ENCODE peak calls at places on chromosomes 11 and 22, in seven cellular contexts. K is HCT116, O is right cardiac atrium, F is endothelial cell of umbilical vein, W is GM23248, X is left ventricle myocardium inferior, B is lower lobe of right lung. J is an unnamed sample. For H3K4me1, the result is how much of the 10 kb centered on the place peaks cover.

GRCh38 chr22:28882545-28882877 is 861 bp upstream of the ZNRF3 start:
- DNase-seq in F (no peak), K (peak), B (no peak), W (peak), O (no peak), X (no peak), J (no peak)

GRCh38 chr22:25966448-25966913 is 202.8 kb upstream of the SEZ6L start:
- DNase-seq in B (no peak), X (no peak), O (no peak), W (no peak), K (no peak), F (no peak), J (no peak)

GRCh38 chr11:123055132-123055924 is 6.6 kb downstream of the HSPA8 start:
- DNase-seq in X (no peak), B (no peak), F (no peak), W (no peak), O (no peak), K (no peak), J (no peak)

GRCh38 chr11:129375731-129376657 is at the start of gene BARX2:
- DNase-seq in K (peak), F (peak), B (peak), X (peak), O (peak), W (peak), J (no peak)

GRCh38 chr22:37464181-37464580 is 22.0 kb downstream of the MFNG start:
- DNase-seq in W (no peak), F (peak), B (no peak), O (no peak), X (no peak), K (no peak), J (no peak)

GRCh38 chr11:44275961-44276550 is 33.9 kb downstream of the ALX4 start:
- DNase-seq in X (no peak), F (no peak), W (no peak), O (no peak), B (no peak), K (no peak), J (no peak)

GRCh38 chr11:130156108-130157022 is 3.2 kb upstream of the ST14 start:
- DNase-seq in B (no peak), W (peak), F (no peak), O (no peak), X (no peak), K (no peak), J (no peak)

GRCh38 chr11:71302911-71303310 is 50.5 kb upstream of the SHANK2 start:
- DNase-seq in O (no peak), K (no peak), F (no peak), B (no peak), W (peak), X (no peak), J (no peak)

GRCh38 chr11:71580057-71581003 is 2.3 kb downstream of the KRTAP5-11 start:
- DNase-seq in F (peak), B (no peak), O (no peak), K (peak), X (peak), W (peak), J (peak)

GRCh38 chr11:130945945-130946344 is 29.7 kb upstream of the SNX19 start:
- DNase-seq in W (peak), F (no peak), O (peak), B (no peak), X (peak), K (no peak), J (peak)

GRCh38 chr11:128284634-128285033 is 302.7 kb downstream of the ETS1 start:
- DNase-seq in K (no peak), B (no peak), W (no peak), X (no peak), O (no peak), F (no peak), J (no peak)

GRCh38 chr11:83540112-83540675 is 254.0 kb upstream of the CCDC90B start:
- DNase-seq in K (no peak), F (no peak), B (no peak), W (peak), O (no peak), X (no peak), J (no peak)

GRCh38 chr11:106524446-106524845 is 447.0 kb downstream of the AASDHPPT start:
- DNase-seq in K (no peak), F (no peak), B (no peak), O (no peak), W (no peak), X (no peak), J (no peak)

GRCh38 chr11:133040289-133040893 is 491.9 kb downstream of the OPCML start:
- DNase-seq in X (no peak), O (no peak), F (no peak), B (no peak), W (peak), K (no peak), J (no peak)

GRCh38 chr11:61840371-61840770 is 12.3 kb downstream of the FADS2 start:
- DNase-seq in F (no peak), B (no peak), W (no peak), K (no peak), O (no peak), X (no peak), J (no peak)

GRCh38 chr11:67277231-67277961 is 11.1 kb downstream of the GRK2 start:
- DNase-seq in K (no peak), X (peak), W (peak), F (peak), B (peak), O (peak), J (peak)

GRCh38 chr22:26321469-26321913 is 107.6 kb upstream of the ASPHD2 start:
- DNase-seq in K (no peak), O (peak), X (peak), W (peak), F (no peak), B (no peak), J (no peak)

GRCh38 chr11:33970984-33971466 is 79.1 kb upstream of the LMO2 start:
- DNase-seq in F (peak), X (no peak), O (no peak), B (no peak), W (peak), K (peak), J (peak)

GRCh38 chr11:118618115-118618990 is 10.9 kb downstream of the PHLDB1 start:
- DNase-seq in B (peak), K (no peak), F (peak), O (peak), W (peak), X (peak), J (peak)

GRCh38 chr11:2207773-2208621 is 36.4 kb upstream of the TH start:
- DNase-seq in W (no peak), O (no peak), B (no peak), K (no peak), X (peak), F (no peak), J (peak)

GRCh38 chr11:31702966-31703365 is 108.2 kb downstream of the PAX6 start:
- DNase-seq in F (no peak), B (no peak), K (no peak), O (no peak), X (no peak), W (peak), J (no peak)

GRCh38 chr11:12212181-12212820 is 101.9 kb downstream of the MICAL2 start:
- DNase-seq in X (no peak), W (no peak), O (no peak), F (no peak), B (no peak), K (no peak), J (no peak)

GRCh38 chr22:36457688-36458450 is 23.6 kb downstream of the TXN2 start:
- DNase-seq in W (peak), F (no peak), B (no peak), O (peak), K (no peak), X (peak), J (peak)

GRCh38 chr11:27427183-27427980 is 45.2 kb downstream of the LGR4 start:
- DNase-seq in O (no peak), W (peak), B (no peak), X (no peak), K (no peak), F (peak), J (no peak)
- H3K4me1 ChIP-seq in O (under half), W (under half), B (under half), X (half or more), K (under half), F (under half), J (under half)

DNA sequence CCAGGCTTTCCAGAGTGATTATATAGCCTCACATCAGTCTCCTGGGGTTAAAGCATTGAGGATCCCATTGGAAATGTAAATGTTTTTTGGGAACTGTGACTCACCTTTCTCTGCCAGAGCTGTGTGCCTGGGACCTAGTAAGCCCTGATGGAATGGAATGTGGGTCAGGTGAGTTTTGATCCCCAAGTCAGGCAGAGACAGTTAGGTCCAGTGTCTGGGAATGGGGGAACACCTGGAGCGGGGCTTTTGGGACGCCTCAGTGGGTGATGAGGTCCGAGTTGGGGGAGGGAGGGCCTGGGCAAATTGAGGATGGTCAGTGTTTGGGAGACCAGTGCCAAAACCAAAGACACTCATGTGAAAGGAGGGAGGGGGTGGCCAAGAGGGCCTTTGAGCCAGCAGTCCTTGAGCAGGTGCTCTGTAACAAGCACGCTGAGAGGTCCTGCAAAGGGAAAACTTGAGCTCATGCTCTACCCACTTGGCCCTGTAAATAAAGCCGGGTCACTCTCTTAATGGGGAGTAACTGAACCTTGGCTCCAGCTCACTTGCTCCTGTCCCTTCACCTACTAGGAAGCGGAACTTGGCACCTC is 104.7 kb downstream of the NAV2 start:
- DNase-seq in X (no peak), O (no peak), W (no peak), K (no peak), F (no peak), B (peak), J (no peak)
- H3K4me1 ChIP-seq in X (half or more), O (under half), W (under half), K (under half), F (under half), B (under half), J (under half)

GRCh38 chr11:57360991-57361390 is 20.0 kb downstream of the PRG3 start:
- DNase-seq in B (no peak), O (no peak), X (no peak), K (no peak), W (no peak), F (no peak), J (no peak)
- H3K4me1 ChIP-seq in B (under half), O (under half), X (under half), K (under half), W (under half), F (under half), J (under half)

GRCh38 chr11:87926250-87926970 is 248.8 kb downstream of the RAB38 start:
- DNase-seq in B (no peak), W (peak), O (no peak), F (no peak), X (no peak), K (peak), J (no peak)
- H3K4me1 ChIP-seq in B (under half), W (under half), O (under half), F (under half), X (under half), K (under half), J (under half)

J was measured in uterus.